ENCODE peak calls at places on chromosome 12, in five cellular contexts. G, X, L, Q and O are unnamed samples.

GRCh38 chr12:131682511-131682895 is 28.4 kb upstream of the SFSWAP start:
- DNase-seq in G (no peak), X (no peak), L (no peak), Q (no peak), O (no peak)

GRCh38 chr12:64583395-64584172 is 26.7 kb upstream of the RASSF3 start:
- DNase-seq in G (peak; percentile 27), X (no peak), L (no peak), Q (peak; percentile 37), O (no peak)

GRCh38 chr12:52655251-52655650 is 3.2 kb upstream of the KRT2 start:
- DNase-seq in G (no peak), X (no peak), L (no peak), Q (no peak), O (no peak)

GRCh38 chr12:110185626-110186025 is 61.5 kb downstream of the IFT81 start:
- DNase-seq in G (no peak), X (no peak), L (no peak), Q (no peak), O (no peak)

GRCh38 chr12:123937707-123938600 is 34.7 kb downstream of the CCDC92 start:
- DNase-seq in G (peak; percentile 31), X (no peak), L (no peak), Q (no peak), O (peak; percentile 67)

GRCh38 chr12:49198431-49199155 is 9.7 kb upstream of the TUBA1A start:
- DNase-seq in G (no peak), X (no peak), L (no peak), Q (peak; percentile 82), O (no peak)

GRCh38 chr12:79374543-79374942 is 316.2 kb downstream of the PAWR start:
- DNase-seq in G (peak; percentile 8), X (no peak), L (no peak), Q (no peak), O (no peak)

GRCh38 chr12:92226036-92226661 is 80.5 kb upstream of the BTG1 start:
- DNase-seq in G (no peak), X (no peak), L (no peak), Q (no peak), O (no peak)

GRCh38 chr12:50186667-50187066 is 19.5 kb upstream of the CERS5 start:
- DNase-seq in G (no peak), X (no peak), L (no peak), Q (peak; percentile 41), O (no peak)

GRCh38 chr12:85489194-85489593 is 209.2 kb downstream of the ALX1 start:
- DNase-seq in G (no peak), X (no peak), L (no peak), Q (no peak), O (no peak)

GRCh38 chr12:7269273-7269672 is 34.6 kb upstream of the ACSM4 start:
- DNase-seq in G (no peak), X (no peak), L (no peak), Q (no peak), O (no peak)

GRCh38 chr12:11545438-11546330 is 103.8 kb upstream of the ETV6 start:
- DNase-seq in G (peak; percentile 87), X (peak; percentile 54), L (peak; percentile 37), Q (no peak), O (peak; percentile 83)

GRCh38 chr12:117119592-117120198 is 20.5 kb upstream of the TESC start:
- DNase-seq in G (peak; percentile 84), X (no peak), L (no peak), Q (no peak), O (peak; percentile 65)

GRCh38 chr12:2284857-2285256 is 232.1 kb downstream of the CACNA1C start:
- DNase-seq in G (peak; percentile 88), X (no peak), L (no peak), Q (peak; percentile 76), O (peak; percentile 47)

GRCh38 chr12:100267603-100268281 is 765 bp downstream of the SCYL2 start:
- DNase-seq in G (peak; percentile 44), X (no peak), L (no peak), Q (peak; percentile 9), O (peak; percentile 24)

GRCh38 chr12:88746386-88746785 is 166.1 kb upstream of the KITLG start:
- DNase-seq in G (no peak), X (no peak), L (no peak), Q (no peak), O (no peak)

GRCh38 chr12:107669946-107670345 is 15.7 kb upstream of the PWP1 start:
- DNase-seq in G (no peak), X (no peak), L (no peak), Q (no peak), O (no peak)

GRCh38 chr12:107522692-107523477 is 162.7 kb upstream of the PWP1 start:
- DNase-seq in G (peak; percentile 28), X (no peak), L (no peak), Q (no peak), O (no peak)

GRCh38 chr12:105252901-105253300 is 16.9 kb upstream of the APPL2 start:
- DNase-seq in G (no peak), X (no peak), L (no peak), Q (no peak), O (no peak)

GRCh38 chr12:26953447-26953846 is 15.2 kb downstream of the FGFR1OP2 start:
- DNase-seq in G (peak; percentile 70), X (no peak), L (no peak), Q (no peak), O (no peak)